ENCODE peak calls at places on chromosomes 7 and 10, in four cellular contexts. Q is left colon, F is SJSA1, S is H1. D is an unnamed sample.

GRCh38 chr10:86190291-86190690 is 176.3 kb downstream of the GRID1 start:
- DNase-seq in F (peak; percentile 22), S (no peak), Q (no peak), D (no peak)

GRCh38 chr7:48171190-48171589 is at the start of gene ABCA13:
- DNase-seq in F (no peak), Q (no peak), S (no peak), D (no peak)

GRCh38 chr7:135950429-135950828 is 26.7 kb downstream of the MTPN start:
- DNase-seq in Q (no peak), F (no peak), S (no peak), D (no peak)

GRCh38 chr7:41656357-41656756 is 46.5 kb downstream of the INHBA start:
- DNase-seq in Q (no peak), S (no peak), F (no peak), D (no peak)

GRCh38 chr7:26549281-26549943 is 257.8 kb downstream of the SNX10 start:
- DNase-seq in S (no peak), Q (no peak), F (no peak), D (peak; percentile 55)

GRCh38 chr10:122143238-122143841 is 127.8 kb upstream of the BTBD16 start:
- DNase-seq in Q (no peak), F (no peak), S (no peak), D (no peak)

GRCh38 chr7:45106820-45107219 is 4.7 kb downstream of the TBRG4 start:
- DNase-seq in S (no peak), F (no peak), Q (no peak), D (no peak)

GRCh38 chr7:139490130-139490529 is 6.7 kb upstream of the KLRG2 start:
- DNase-seq in Q (peak; percentile 12), F (no peak), S (no peak), D (peak; percentile 90)

GRCh38 chr10:4043897-4044296 is 258.9 kb upstream of the KLF6 start:
- DNase-seq in Q (no peak), S (no peak), F (no peak), D (no peak)

GRCh38 chr10:72175166-72175565 is 40.6 kb upstream of the ANAPC16 start:
- DNase-seq in S (no peak), F (no peak), Q (no peak), D (no peak)

GRCh38 chr10:100718197-100718742 is 27.1 kb upstream of the PAX2 start:
- DNase-seq in Q (no peak), S (no peak), F (no peak), D (no peak)

GRCh38 chr10:29555091-29555745 is 79.6 kb downstream of the SVIL start:
- DNase-seq in F (no peak), S (no peak), Q (no peak), D (no peak)

GRCh38 chr7:31948041-31948440 is 122.2 kb downstream of the PDE1C start:
- DNase-seq in Q (no peak), F (no peak), S (no peak), D (no peak)

GRCh38 chr10:59682986-59683937 is 26.4 kb downstream of the SLC16A9 start:
- DNase-seq in F (no peak), Q (no peak), S (no peak), D (no peak)

GRCh38 chr7:133354546-133355324 is 101.9 kb downstream of the EXOC4 start:
- DNase-seq in F (no peak), S (no peak), Q (no peak), D (no peak)

GRCh38 chr10:964321-964987 is 23.8 kb upstream of the GTPBP4 start:
- DNase-seq in S (no peak), F (no peak), Q (no peak), D (no peak)